ENCODE peak calls at places on chromosomes 13 and 19, in five cellular contexts. L, U, S, C and V are unnamed samples.

GRCh38 chr19:3346677-3347353 is 19.6 kb upstream of the NFIC start:
- DNase-seq in L (no peak), U (no peak), S (no peak), C (no peak), V (peak)

GRCh38 chr19:6590458-6591319 is at the start of gene CD70:
- DNase-seq in L (peak), U (peak), S (peak), C (no peak), V (no peak)

GRCh38 chr13:67238277-67238859 is 8.2 kb upstream of the PCDH9 start:
- DNase-seq in L (peak), U (peak), S (no peak), C (no peak), V (no peak)

GRCh38 chr19:41870401-41870873 is 6.6 kb upstream of the CD79A start:
- DNase-seq in L (no peak), U (no peak), S (no peak), C (no peak), V (no peak)

GRCh38 chr13:36829753-36830152 is 10.7 kb downstream of the RFXAP start:
- DNase-seq in L (no peak), U (no peak), S (no peak), C (no peak), V (no peak)

GRCh38 chr13:40676007-40676406 is 9.6 kb upstream of the FOXO1 start:
- DNase-seq in L (no peak), U (no peak), S (no peak), C (no peak), V (no peak)

GRCh38 chr13:108895220-108895704 is 265.9 kb downstream of the MYO16 start:
- DNase-seq in L (peak), U (peak), S (no peak), C (no peak), V (no peak)

GRCh38 chr13:40780822-40781401 is 8.5 kb upstream of the SLC25A15 start:
- DNase-seq in L (peak), U (no peak), S (no peak), C (no peak), V (no peak)

GRCh38 chr13:32205426-32206096 is 109.6 kb downstream of the ZAR1L start:
- DNase-seq in L (no peak), U (no peak), S (no peak), C (no peak), V (no peak)

GRCh38 chr13:52459668-52460067 is 4.4 kb downstream of the CKAP2 start:
- DNase-seq in L (no peak), U (peak), S (no peak), C (no peak), V (no peak)
- H3K27ac ChIP-seq in L (no peak), U (peak), S (no peak), C (no peak), V (no peak)

GRCh38 chr13:24183741-24184182 is 23.2 kb downstream of the SPATA13 start:
- DNase-seq in L (no peak), U (no peak), S (no peak), C (no peak), V (no peak)
- H3K27ac ChIP-seq in L (no peak), U (no peak), S (no peak), C (no peak), V (no peak)

GRCh38 chr19:14544977-14545715 is 15.8 kb downstream of the TECR start:
- DNase-seq in L (no peak), U (no peak), S (no peak), C (no peak), V (peak)

GRCh38 chr19:14536926-14537692 is 7.7 kb downstream of the TECR start:
- DNase-seq in L (peak), U (peak), S (peak), C (no peak), V (no peak)

GRCh38 chr19:14542721-14543328 is 13.4 kb downstream of the TECR start:
- DNase-seq in L (no peak), U (peak), S (no peak), C (no peak), V (no peak)

GRCh38 chr19:14544047-14544446 is 14.7 kb downstream of the TECR start:
- DNase-seq in L (no peak), U (no peak), S (no peak), C (no peak), V (no peak)

GRCh38 chr19:14540741-14541525 is 11.5 kb downstream of the TECR start:
- DNase-seq in L (no peak), U (no peak), S (no peak), C (no peak), V (no peak)
- H3K27ac ChIP-seq in L (no peak), U (no peak), S (no peak), C (no peak), V (peak)

GRCh38 chr13:73939071-73939380 is 195.2 kb downstream of the KLF12 start:
- DNase-seq in L (no peak), U (no peak), S (no peak), C (no peak), V (no peak)
- H3K27ac ChIP-seq in L (no peak), U (no peak), S (no peak), C (no peak), V (no peak)

DNA sequence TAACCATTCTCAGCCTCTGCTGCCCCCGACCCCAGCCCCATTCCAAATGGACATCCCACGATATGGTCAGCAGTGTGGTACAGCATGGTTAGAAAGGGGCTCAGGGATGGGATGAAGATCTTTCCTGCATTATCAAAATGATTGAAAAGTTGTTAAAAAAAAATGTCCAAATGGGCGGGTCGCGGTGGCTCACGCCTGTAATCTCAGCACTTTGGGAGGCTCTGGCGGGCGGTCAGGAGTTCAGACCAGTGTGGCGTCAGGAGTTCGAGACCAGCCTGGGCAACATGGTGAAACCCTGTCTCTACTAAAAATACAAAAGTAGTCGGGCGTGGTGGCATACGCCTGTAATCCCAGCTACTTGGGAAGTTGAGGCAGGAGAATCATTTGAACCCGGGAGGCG is 54.3 kb upstream of the ZNF254 start:
- DNase-seq in L (no peak), U (no peak), S (no peak), C (no peak), V (no peak)
- H3K27ac ChIP-seq in L (no peak), U (peak), S (no peak), C (peak), V (peak)

DNA sequence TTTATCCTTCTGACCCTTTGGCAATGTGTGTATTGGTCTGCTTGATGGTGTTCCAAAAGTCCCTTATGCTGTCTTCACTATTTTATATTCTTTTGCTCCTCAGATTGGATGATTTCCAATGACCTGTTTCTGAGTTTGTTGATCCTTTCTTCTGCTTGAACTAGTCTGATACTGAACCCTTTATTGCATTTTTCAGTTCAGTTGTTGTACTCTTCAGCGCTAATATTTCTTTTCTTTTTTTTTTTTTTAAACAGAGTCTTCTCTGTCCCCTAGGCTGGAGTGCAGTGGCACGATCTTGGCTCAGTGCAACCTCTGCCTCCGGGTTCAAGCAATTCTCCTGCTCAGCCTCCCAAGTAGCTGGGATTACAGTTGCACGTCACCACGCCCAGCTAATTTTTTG is 12.6 kb upstream of the ZNF566 start:
- DNase-seq in L (no peak), U (no peak), S (no peak), C (no peak), V (no peak)
- H3K27ac ChIP-seq in L (no peak), U (no peak), S (no peak), C (no peak), V (no peak)

DNA sequence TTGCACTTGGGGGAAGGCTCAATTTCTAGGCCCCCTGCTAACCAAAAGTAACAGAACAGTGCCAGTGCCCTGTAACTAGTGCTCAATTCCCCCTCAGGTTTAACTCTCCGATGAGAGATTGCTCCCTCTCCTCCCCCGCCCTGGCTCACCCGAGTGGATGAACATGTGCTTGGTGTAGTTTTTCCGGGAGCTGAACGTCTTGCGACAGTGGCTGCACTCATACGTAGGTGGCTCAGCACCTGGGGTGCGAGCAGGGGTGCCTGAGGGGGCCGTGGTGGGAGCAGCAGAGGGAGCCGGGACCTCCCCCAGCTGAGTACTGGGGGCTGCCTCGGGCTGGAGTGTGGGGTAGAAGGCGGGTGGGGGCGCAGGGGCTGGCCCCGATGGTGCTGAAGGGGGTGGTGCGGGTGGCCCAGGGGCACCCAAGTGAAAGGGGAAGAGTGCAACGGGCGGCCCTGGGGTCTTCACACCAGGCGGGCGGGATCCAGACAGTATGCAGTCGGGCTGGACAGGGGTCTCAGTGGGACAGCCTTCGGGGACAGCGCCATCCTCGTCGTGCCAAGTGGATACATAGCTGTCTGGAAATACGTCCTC is 3.3 kb downstream of the ZBTB45 start:
- DNase-seq in L (no peak), U (no peak), S (no peak), C (no peak), V (no peak)
- H3K27ac ChIP-seq in L (no peak), U (no peak), S (no peak), C (no peak), V (no peak)